ENCODE peak calls at places on chromosomes 16 and 17, in eight cellular contexts. I is mucosa of descending colon; L is glomerular endothelial cell; R is effector memory CD4-positive, alpha-beta T cell; H is tibial nerve; M is adipocyte; N is activated effector memory CD4-positive, alpha-beta T cell treated with Interleukin-2 at 50 U/mL for 16 hours; Y is cortex of kidney. O is an unnamed sample.

GRCh38 chr16:265002-265529 is 10.7 kb downstream of the RGS11 start:
- DNase-seq in I (no peak), M (no peak), R (no peak), L (no peak), H (no peak), Y (no peak), N (no peak), O (no peak)

GRCh38 chr16:12231666-12232065 is 255.1 kb downstream of the SNX29 start:
- DNase-seq in I (no peak), L (no peak), M (peak), R (no peak), H (no peak), Y (no peak), N (no peak), O (no peak)

GRCh38 chr17:78034429-78035091 is 76.1 kb downstream of the TNRC6C start:
- DNase-seq in L (no peak), M (no peak), R (no peak), N (no peak), I (no peak), H (no peak), Y (no peak), O (no peak)

GRCh38 chr17:75344664-75345063 is 55.4 kb upstream of the SLC25A19 start:
- DNase-seq in N (no peak), L (no peak), Y (no peak), I (no peak), H (no peak), R (peak), M (no peak), O (peak)

GRCh38 chr17:45394913-45395568 is 37.6 kb downstream of the ARHGAP27 start:
- DNase-seq in Y (no peak), I (peak), R (no peak), M (peak), H (peak), N (no peak), L (no peak), O (peak)

GRCh38 chr16:81551141-81551808 is 106.7 kb downstream of the CMIP start:
- DNase-seq in R (no peak), N (no peak), I (no peak), M (peak), H (no peak), Y (no peak), L (no peak), O (no peak)

GRCh38 chr17:37488009-37488604 is 1.6 kb upstream of the DUSP14 start:
- DNase-seq in M (peak), I (peak), N (no peak), Y (no peak), R (no peak), L (peak), H (no peak), O (peak)

GRCh38 chr16:56013962-56014552 is 138.9 kb upstream of the CES5A start:
- DNase-seq in H (no peak), Y (no peak), L (no peak), I (peak), N (peak), M (peak), R (no peak), O (peak)

GRCh38 chr17:83062011-83062817 is 17.2 kb upstream of the METRNL start:
- DNase-seq in L (no peak), Y (no peak), R (no peak), N (no peak), I (peak), H (peak), M (no peak), O (no peak)

GRCh38 chr17:65546579-65546978 is 14.9 kb downstream of the AXIN2 start:
- DNase-seq in Y (no peak), R (no peak), I (no peak), L (no peak), M (no peak), H (no peak), N (no peak), O (no peak)

GRCh38 chr16:17159616-17160015 is 311.1 kb downstream of the XYLT1 start:
- DNase-seq in L (no peak), I (no peak), H (no peak), N (no peak), R (no peak), M (no peak), Y (no peak), O (peak)

GRCh38 chr16:75550211-75550662 is 5.8 kb downstream of the TMEM231 start:
- DNase-seq in I (peak), R (no peak), H (no peak), N (no peak), M (no peak), L (peak), Y (no peak), O (peak)

GRCh38 chr17:30336369-30337171 is 2.7 kb upstream of the TMIGD1 start:
- DNase-seq in R (peak), N (peak), Y (no peak), M (peak), I (peak), H (no peak), L (no peak), O (peak)

GRCh38 chr17:70775667-70776066 is 606.3 kb downstream of the KCNJ2 start:
- DNase-seq in Y (no peak), N (no peak), M (no peak), I (no peak), L (no peak), R (no peak), H (no peak), O (no peak)

GRCh38 chr16:70715113-70715711 is 29.4 kb upstream of the MTSS2 start:
- DNase-seq in L (no peak), H (peak), N (no peak), M (peak), R (no peak), I (no peak), Y (no peak), O (no peak)

GRCh38 chr17:17169396-17169795 is 36.7 kb downstream of the PLD6 start:
- DNase-seq in N (no peak), R (no peak), L (no peak), Y (no peak), I (no peak), M (no peak), H (no peak), O (no peak)

GRCh38 chr17:40945414-40945813 is 8.0 kb upstream of the KRT23 start:
- DNase-seq in Y (no peak), M (no peak), N (no peak), I (no peak), L (no peak), H (no peak), R (no peak), O (peak)

GRCh38 chr17:17742688-17743390 is 61.6 kb downstream of the RAI1 start:
- DNase-seq in H (no peak), L (no peak), N (no peak), I (no peak), R (no peak), M (no peak), Y (no peak), O (no peak)

GRCh38 chr17:81399481-81400153 is 4.4 kb downstream of the BAHCC1 start:
- DNase-seq in H (no peak), I (no peak), Y (no peak), M (peak), N (no peak), L (no peak), R (no peak), O (no peak)

GRCh38 chr17:73064084-73064938 is 28.2 kb downstream of the SLC39A11 start:
- DNase-seq in R (no peak), H (no peak), N (no peak), L (no peak), I (no peak), M (no peak), Y (no peak), O (peak)

GRCh38 chr17:57927048-57927723 is 28.0 kb downstream of the CUEDC1 start:
- DNase-seq in Y (no peak), N (no peak), I (peak), R (no peak), M (peak), H (peak), L (no peak), O (peak)

GRCh38 chr17:61118871-61119270 is 280.8 kb upstream of the TBX2 start:
- DNase-seq in N (no peak), I (no peak), Y (no peak), R (no peak), L (no peak), H (no peak), M (no peak), O (peak)

GRCh38 chr17:1312261-1312870 is 32.9 kb downstream of the TRARG1 start:
- DNase-seq in R (no peak), H (no peak), I (no peak), L (no peak), M (no peak), N (no peak), Y (no peak), O (peak)

GRCh38 chr17:78342438-78343098 is 17.3 kb downstream of the SOCS3 start:
- DNase-seq in M (peak), Y (no peak), N (no peak), I (no peak), L (no peak), H (no peak), R (no peak), O (no peak)

GRCh38 chr17:31568140-31568938 is 176.9 kb downstream of the RAB11FIP4 start:
- DNase-seq in R (no peak), H (no peak), M (peak), N (no peak), L (no peak), I (no peak), Y (no peak), O (no peak)

GRCh38 chr17:50778471-50778870 is 11.2 kb upstream of the ANKRD40CL start:
- DNase-seq in N (no peak), R (no peak), I (no peak), H (no peak), M (no peak), Y (no peak), L (no peak), O (no peak)

GRCh38 chr17:16352838-16353701 is at the start of gene CENPV:
- DNase-seq in M (peak), N (peak), L (no peak), R (peak), H (no peak), Y (no peak), I (peak), O (peak)

GRCh38 chr17:76772842-76773521 is 35.1 kb downstream of the MFSD11 start:
- DNase-seq in H (no peak), M (peak), I (no peak), N (peak), L (no peak), Y (no peak), R (peak), O (peak)

GRCh38 chr16:27377666-27378485 is 24.1 kb upstream of the IL21R start:
- DNase-seq in R (no peak), Y (no peak), L (no peak), I (no peak), H (no peak), M (no peak), N (no peak), O (no peak)

O was measured in neural progenitor cell.